ENCODE peak calls at places on chromosomes 7 and 10, in eight cellular contexts. I is HepG2, G is stomach, V is A549, X is transverse colon, D is K562, L is ovary, U is upper lobe of left lung. P is an unnamed sample.

GRCh38 chr7:41774966-41775365 is 72.1 kb upstream of the INHBA start:
- DNase-seq in U (no peak), I (no peak), X (no peak), V (no peak), D (no peak), G (no peak), L (no peak), P (no peak)

GRCh38 chr10:132163278-132163765 is 23.4 kb upstream of the DPYSL4 start:
- DNase-seq in I (peak), V (peak), L (peak), X (peak), D (peak), G (peak), U (peak), P (no peak)

GRCh38 chr10:132447446-132448247 is 50.6 kb downstream of the PWWP2B start:
- DNase-seq in U (peak), I (peak), L (no peak), X (peak), G (peak), D (no peak), V (peak), P (no peak)

GRCh38 chr10:24349379-24350110 is 140.6 kb downstream of the KIAA1217 start:
- DNase-seq in I (no peak), X (no peak), L (no peak), V (no peak), D (no peak), U (no peak), G (no peak), P (no peak)

GRCh38 chr10:15482168-15482567 is 111.1 kb upstream of the FAM171A1 start:
- DNase-seq in G (no peak), I (no peak), D (no peak), L (no peak), V (no peak), X (no peak), U (no peak), P (no peak)

GRCh38 chr7:75737856-75738603 is 711 bp downstream of the HIP1 start:
- DNase-seq in L (peak), V (no peak), I (no peak), G (no peak), D (no peak), X (peak), U (peak), P (no peak)

GRCh38 chr7:74475243-74475986 is 21.7 kb downstream of the GTF2IRD1 start:
- DNase-seq in I (no peak), D (no peak), U (no peak), G (peak), V (no peak), L (no peak), X (peak), P (no peak)

GRCh38 chr10:118873080-118873737 is 118.4 kb upstream of the CACUL1 start:
- DNase-seq in D (no peak), U (no peak), I (no peak), V (no peak), G (no peak), L (no peak), X (no peak), P (no peak)

GRCh38 chr7:66039094-66039493 is 36.5 kb upstream of the ASL start:
- DNase-seq in L (no peak), G (no peak), I (no peak), X (no peak), D (no peak), V (no peak), U (no peak), P (no peak)

GRCh38 chr7:152872745-152873118 is 113.2 kb downstream of the ACTR3B start:
- DNase-seq in X (no peak), L (no peak), I (no peak), G (no peak), U (no peak), D (no peak), V (no peak), P (no peak)

GRCh38 chr10:112955736-112956421 is 5.8 kb downstream of the TCF7L2 start:
- DNase-seq in U (no peak), L (no peak), V (peak), D (no peak), I (no peak), G (no peak), X (peak), P (no peak)

GRCh38 chr10:120805014-120805805 is 46.0 kb upstream of the WDR11 start:
- DNase-seq in L (no peak), V (no peak), D (no peak), U (no peak), G (no peak), X (no peak), I (no peak), P (no peak)

GRCh38 chr7:80231719-80232118 is 97.1 kb downstream of the GNAI1 start:
- DNase-seq in U (no peak), L (no peak), V (peak), I (no peak), X (no peak), D (no peak), G (no peak), P (no peak)

GRCh38 chr7:134856141-134856540 is 76.7 kb downstream of the CALD1 start:
- DNase-seq in I (no peak), V (no peak), X (no peak), L (no peak), G (no peak), U (no peak), D (no peak), P (no peak)

GRCh38 chr10:107004362-107004761 is 160.1 kb downstream of the SORCS1 start:
- DNase-seq in V (no peak), D (no peak), I (no peak), U (no peak), G (no peak), X (no peak), L (no peak), P (no peak)

GRCh38 chr10:28254290-28254985 is 48.4 kb downstream of the MPP7 start:
- DNase-seq in G (no peak), I (no peak), L (no peak), U (no peak), V (no peak), X (no peak), D (no peak), P (no peak)
- TF ChIP-seq EP300 in G (no peak), I (no peak), L (no peak), U (no peak), V (no peak), X (no peak), D (no peak), P (no peak)

GRCh38 chr10:5813091-5813340 is 218 bp downstream of the GDI2 start:
- DNase-seq in G (no peak), L (no peak), U (no peak), V (no peak), X (no peak), D (no peak), I (no peak), P (no peak)
- TF ChIP-seq CTCF in G (no peak), L (no peak), U (no peak), V (no peak), X (no peak), D (no peak), I (no peak), P (no peak)

DNA sequence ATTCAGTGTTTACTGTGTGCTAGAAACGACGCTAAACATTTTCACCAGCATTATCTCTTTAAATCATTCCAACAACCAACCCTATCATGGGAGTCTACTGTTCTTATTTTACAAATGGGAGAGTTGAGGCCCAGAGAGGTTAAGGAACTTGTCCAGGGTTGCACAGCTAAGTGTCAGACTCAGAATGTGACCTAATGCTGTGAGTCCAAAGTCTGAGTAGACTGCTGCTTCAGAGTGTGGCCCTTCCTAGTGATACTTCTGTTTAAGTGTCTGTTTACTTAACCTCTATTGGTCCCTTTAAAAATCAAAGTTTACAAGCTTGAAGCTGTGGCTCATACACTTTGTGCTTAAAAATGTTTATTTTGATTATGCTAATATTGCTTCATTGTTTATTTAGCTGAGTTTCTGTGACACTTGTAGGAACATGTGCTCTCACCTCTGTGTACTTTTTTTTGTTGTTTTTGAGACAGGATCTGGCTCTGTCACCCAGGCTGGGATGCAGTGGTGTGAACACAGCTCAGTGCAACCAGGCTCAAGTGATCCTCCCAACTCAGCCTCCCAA is 84.4 kb upstream of the SYPL1 start:
- DNase-seq in U (no peak), X (no peak), L (no peak), V (peak), D (no peak), G (no peak), I (peak), P (no peak)
- TF ChIP-seq POLR2A in U (no peak), X (no peak), L (no peak), V (no peak), D (no peak), G (no peak), I (no peak), P (no peak)

DNA sequence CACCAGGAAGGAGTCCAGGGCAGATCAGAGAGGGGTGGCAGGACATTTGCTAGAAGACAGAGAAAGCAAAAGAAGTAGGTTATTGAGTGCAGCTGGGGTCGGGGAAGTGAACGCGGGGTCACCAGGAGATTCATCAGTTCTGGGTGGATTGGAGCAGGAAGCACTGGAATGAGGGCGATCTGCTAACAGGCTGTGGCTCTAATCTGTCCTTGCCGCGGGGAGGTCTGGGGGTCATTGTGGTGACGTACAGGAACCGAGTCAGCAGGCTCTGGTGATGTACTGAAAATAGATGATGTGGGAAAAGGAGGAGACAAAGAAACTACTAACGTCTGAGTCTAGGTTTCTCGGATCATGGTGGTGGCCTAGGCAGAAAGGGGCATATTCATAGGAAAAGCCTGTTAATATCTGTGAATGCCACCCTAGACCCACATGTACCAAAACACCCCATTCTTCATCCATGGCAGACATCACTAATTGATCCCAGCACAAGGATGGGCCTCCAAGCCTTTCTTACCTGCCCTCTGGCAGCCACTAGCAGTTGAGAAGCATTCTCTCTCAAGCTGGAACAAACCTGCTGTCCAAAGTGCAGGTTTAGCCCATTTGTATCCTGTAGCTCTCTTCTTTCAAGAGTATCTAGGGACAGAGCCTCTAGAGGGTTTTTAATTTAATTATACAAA is 134.5 kb downstream of the C10orf105 start:
- DNase-seq in L (no peak), U (no peak), X (no peak), G (no peak), D (no peak), V (no peak), I (no peak), P (no peak)
- TF ChIP-seq EP300 in L (no peak), U (no peak), X (no peak), G (no peak), D (no peak), V (no peak), I (no peak), P (no peak)

DNA sequence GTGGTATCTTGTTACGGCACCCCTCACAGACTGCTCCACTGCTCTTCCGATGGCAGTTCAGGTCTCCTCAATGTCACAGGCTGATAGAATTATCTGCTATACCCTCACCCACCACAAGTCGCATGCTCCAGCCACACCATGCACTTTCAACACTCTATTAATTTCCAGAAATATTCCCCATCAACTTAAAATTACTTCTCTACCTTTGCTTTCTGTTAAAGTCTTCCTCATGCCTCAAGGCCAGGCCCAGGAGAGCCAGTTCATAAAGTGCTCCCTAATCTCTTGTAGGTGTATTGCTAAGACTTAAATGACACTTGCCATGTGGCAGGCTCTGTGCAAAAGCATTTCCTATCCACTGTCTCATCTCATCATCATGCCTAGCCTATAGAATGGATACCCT is 105.9 kb upstream of the ARID5B start:
- DNase-seq in I (no peak), V (no peak), G (no peak), L (no peak), D (peak), X (no peak), U (no peak), P (no peak)
- TF ChIP-seq CTCF in I (peak), V (no peak), G (no peak), L (no peak), D (peak), X (no peak), U (no peak), P (no peak)

DNA sequence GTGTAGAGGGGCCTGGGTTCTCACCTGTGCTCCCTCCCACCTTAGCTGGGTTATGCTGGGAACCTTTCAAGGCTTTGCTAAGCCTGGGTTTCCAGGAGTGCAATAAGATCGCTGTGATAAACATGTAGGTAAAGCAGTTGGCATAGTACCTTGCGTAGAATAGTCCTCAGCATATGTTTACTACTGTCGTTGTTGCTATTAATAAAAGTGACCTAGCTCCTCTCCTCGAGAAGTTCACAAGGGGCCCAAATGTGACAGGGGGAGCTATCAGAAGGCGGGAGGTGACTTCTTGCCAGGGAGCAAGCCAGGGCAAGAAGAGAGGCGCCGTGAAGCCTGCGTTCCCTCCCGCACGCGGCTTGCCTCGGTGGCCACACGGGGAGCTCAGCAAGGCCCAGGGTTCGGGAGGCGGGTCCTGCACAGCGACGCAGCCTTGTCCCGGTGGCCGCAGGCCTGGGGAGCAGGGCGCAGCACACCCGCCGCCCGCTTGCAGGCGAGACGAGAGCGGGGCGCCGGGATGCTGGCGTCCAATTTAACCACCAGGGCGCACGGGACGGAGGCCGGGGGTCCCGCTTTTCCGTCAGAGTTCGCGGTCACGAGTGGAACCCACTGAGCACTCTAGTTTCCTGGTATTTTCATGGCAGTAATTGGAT is 106.2 kb downstream of the SNX10 start:
- DNase-seq in V (peak), U (peak), G (no peak), X (peak), L (peak), D (peak), I (no peak), P (no peak)
- TF ChIP-seq POLR2A in V (no peak), U (no peak), G (no peak), X (peak), L (no peak), D (no peak), I (no peak), P (peak)

DNA sequence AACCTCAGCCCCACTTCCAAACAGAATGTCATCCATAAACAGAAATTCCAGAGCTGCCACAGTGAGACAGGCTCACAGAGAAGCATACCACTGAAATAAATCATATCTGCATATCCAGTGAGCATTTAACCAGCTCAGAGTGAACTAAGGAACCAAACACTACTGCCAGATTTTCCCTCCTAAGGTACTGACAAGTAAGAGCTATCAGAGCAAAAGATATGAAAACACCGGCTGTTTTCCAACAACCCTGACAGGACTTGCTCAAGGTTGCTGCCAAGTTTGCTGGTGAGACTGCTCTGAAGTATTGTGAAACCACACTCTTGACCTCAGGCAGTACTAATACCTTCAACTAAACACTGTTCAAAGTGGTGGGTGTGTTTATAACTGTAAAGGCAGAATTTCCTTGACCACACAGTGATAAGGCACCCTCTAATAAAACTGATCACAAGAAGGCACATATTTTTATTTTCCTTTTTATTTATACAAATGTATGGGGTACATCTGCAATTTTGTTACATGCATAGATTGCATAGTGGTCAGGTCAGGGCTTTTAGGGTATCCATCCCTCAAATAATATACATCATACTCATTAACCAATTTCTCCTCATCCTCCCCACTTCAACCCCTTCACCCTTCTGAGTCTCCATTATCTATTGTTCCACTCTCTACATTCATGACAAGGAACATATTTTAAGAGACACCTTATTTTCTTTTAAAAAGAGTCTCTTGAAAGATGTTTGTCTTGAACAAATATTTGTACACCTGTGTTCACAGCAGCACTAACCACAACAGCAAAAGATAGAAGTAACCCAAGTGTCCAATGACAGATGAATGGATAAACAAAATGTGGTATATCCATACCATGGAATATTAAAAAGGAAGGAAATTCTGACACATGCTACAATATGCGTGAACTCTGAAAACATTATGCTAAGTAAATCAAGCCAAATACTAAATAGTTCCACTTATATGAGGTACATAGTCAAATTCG is 18.2 kb downstream of the SGMS1 start:
- DNase-seq in X (peak), G (peak), U (no peak), I (peak), V (peak), D (no peak), L (peak), P (peak)
- TF ChIP-seq EP300 in X (no peak), G (no peak), U (no peak), I (peak), V (no peak), D (no peak), L (no peak), P (no peak)

GRCh38 chr7:127632276-127632910 is 14.5 kb upstream of the PAX4 start:
- DNase-seq in D (no peak), X (no peak), L (no peak), G (no peak), I (no peak), V (no peak), U (no peak), P (no peak)

GRCh38 chr7:127628445-127628844 is 10.5 kb upstream of the PAX4 start:
- DNase-seq in I (no peak), G (no peak), L (no peak), X (no peak), U (no peak), V (no peak), D (no peak), P (no peak)

DNA sequence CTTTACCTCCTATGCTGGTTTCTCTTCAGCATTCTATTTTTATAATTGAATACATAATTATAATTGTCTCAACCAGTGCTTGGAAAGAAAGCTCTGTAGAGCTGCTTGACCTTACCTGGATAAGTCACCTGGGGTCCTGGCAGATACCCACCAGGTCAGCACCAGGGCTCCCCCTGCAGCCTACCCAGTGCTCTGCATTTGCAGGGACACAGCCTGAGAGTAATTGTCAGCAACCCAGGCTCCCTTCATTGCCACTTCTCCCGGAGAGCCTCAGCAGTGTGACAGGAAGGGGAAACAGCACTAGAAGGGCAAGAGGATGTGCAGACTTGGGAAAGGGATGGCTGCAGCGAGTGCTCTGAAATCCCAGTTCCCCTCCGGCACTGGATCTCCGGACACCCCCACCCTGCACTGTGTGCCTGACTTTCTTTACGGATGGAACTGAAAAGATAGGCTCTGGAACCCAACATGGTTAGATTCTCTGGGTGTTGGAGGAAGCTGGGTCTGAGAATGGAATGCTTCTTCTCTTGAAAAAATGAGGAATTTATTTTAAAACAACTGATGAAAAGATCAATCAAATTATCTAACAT is 11.4 kb upstream of the PAX4 start:
- DNase-seq in U (no peak), G (peak), X (peak), D (peak), I (peak), V (peak), L (no peak), P (no peak)
- TF ChIP-seq CTCF in U (no peak), G (no peak), X (no peak), D (peak), I (peak), V (peak), L (no peak), P (no peak)

P was measured in tibial nerve.